ENCODE peak calls at places on chromosome 14, in ten cellular contexts. M, W, V, C, Y, X, B, N, A and L are unnamed samples.

GRCh38 chr14:59330455-59330854 is 134.7 kb downstream of the GPR135 start:
- DNase-seq in V (no peak), N (no peak), A (no peak), C (no peak), M (peak; percentile 21), Y (no peak), X (no peak), B (no peak), W (no peak), L (no peak)

GRCh38 chr14:65333926-65334687 is 78.4 kb upstream of the FUT8 start:
- DNase-seq in C (no peak), W (no peak), Y (no peak), V (peak; percentile 82), X (no peak), M (peak; percentile 17), A (no peak), B (no peak), N (peak; percentile 77), L (no peak)

GRCh38 chr14:63782683-63783389 is 55.0 kb upstream of the SGPP1 start:
- DNase-seq in A (no peak), V (no peak), M (no peak), C (no peak), B (no peak), N (no peak), W (no peak), Y (no peak), X (no peak), L (no peak)

GRCh38 chr14:61640834-61641170 is 54.5 kb upstream of the HIF1A start:
- DNase-seq in M (no peak), Y (no peak), A (no peak), B (no peak), X (no peak), V (no peak), C (no peak), W (no peak), N (no peak), L (no peak)

GRCh38 chr14:102907303-102907844 is 15.1 kb upstream of the AMN start:
- DNase-seq in N (no peak), M (no peak), Y (peak; percentile 40), A (no peak), W (no peak), V (no peak), C (no peak), X (no peak), B (no peak), L (no peak)

GRCh38 chr14:75005357-75005756 is 2.6 kb downstream of the EIF2B2 start:
- DNase-seq in C (no peak), M (no peak), X (no peak), V (no peak), A (no peak), Y (no peak), B (no peak), N (no peak), W (no peak), L (no peak)

GRCh38 chr14:38357557-38357956 is 101.7 kb upstream of the CLEC14A start:
- DNase-seq in V (peak; percentile 87), N (peak; percentile 65), W (no peak), B (no peak), Y (no peak), C (no peak), A (no peak), M (no peak), X (no peak), L (no peak)

GRCh38 chr14:49636866-49637265 is 1.8 kb upstream of the DNAAF2 start:
- DNase-seq in Y (no peak), X (no peak), W (no peak), C (no peak), M (no peak), B (no peak), N (no peak), A (no peak), V (no peak), L (no peak)

GRCh38 chr14:74610866-74611671 is 968 bp downstream of the LTBP2 start:
- DNase-seq in A (no peak), B (no peak), V (no peak), C (no peak), X (no peak), N (no peak), W (no peak), M (peak; percentile 48), Y (peak; percentile 55), L (no peak)

GRCh38 chr14:48937796-48938195 is 648.4 kb downstream of the RPS29 start:
- DNase-seq in X (peak; percentile 1), W (no peak), C (no peak), A (no peak), B (no peak), N (no peak), Y (no peak), V (peak; percentile 3), M (no peak), L (no peak)

GRCh38 chr14:94322648-94323570 is at the start of gene SERPINA6:
- DNase-seq in B (no peak), M (peak; percentile 10), X (peak; percentile 29), N (no peak), W (no peak), Y (no peak), V (no peak), A (no peak), C (no peak), L (no peak)

GRCh38 chr14:101441710-101442109 is 119.6 kb upstream of the DIO3 start:
- DNase-seq in W (no peak), B (no peak), Y (no peak), V (no peak), C (no peak), A (no peak), M (no peak), X (no peak), N (no peak), L (no peak)